ENCODE peak calls at places on chromosomes 2 and 18, in six cellular contexts. One of them, this sample, is unnamed.

GRCh38 chr2:233444501-233444900 is 90.2 kb downstream of the DGKD start:
- DNase-seq in activated T-cell treated with anti-CD3 and anti-CD28 coated beads, Interleukin-2, amount 50 U/mL, for 48 hours: no peak
- DNase-seq in CD8-positive, alpha-beta T cell: no peak
- DNase-seq in kidney epithelial cell: no peak
- DNase-seq in brain microvascular endothelial cell: no peak
- DNase-seq in fibroblast of lung: no peak
- DNase-seq in this sample: no peak

GRCh38 chr2:241399941-241400922 is 44.1 kb downstream of the FARP2 start:
- DNase-seq in kidney epithelial cell: no peak
- DNase-seq in CD8-positive, alpha-beta T cell: no peak
- DNase-seq in activated T-cell treated with anti-CD3 and anti-CD28 coated beads, Interleukin-2, amount 50 U/mL, for 48 hours: no peak
- DNase-seq in fibroblast of lung: no peak
- DNase-seq in brain microvascular endothelial cell: no peak
- DNase-seq in this sample: no peak

GRCh38 chr2:6944546-6944945 is 27.3 kb downstream of the RNF144A start:
- DNase-seq in fibroblast of lung: no peak
- DNase-seq in activated T-cell treated with anti-CD3 and anti-CD28 coated beads, Interleukin-2, amount 50 U/mL, for 48 hours: no peak
- DNase-seq in CD8-positive, alpha-beta T cell: no peak
- DNase-seq in brain microvascular endothelial cell: no peak
- DNase-seq in kidney epithelial cell: no peak
- DNase-seq in this sample: no peak

GRCh38 chr2:236527198-236527640 is 42.4 kb upstream of the ACKR3 start:
- DNase-seq in brain microvascular endothelial cell: peak; percentile 14
- DNase-seq in activated T-cell treated with anti-CD3 and anti-CD28 coated beads, Interleukin-2, amount 50 U/mL, for 48 hours: no peak
- DNase-seq in fibroblast of lung: peak; percentile 8
- DNase-seq in kidney epithelial cell: no peak
- DNase-seq in CD8-positive, alpha-beta T cell: no peak
- DNase-seq in this sample: no peak

GRCh38 chr2:233240897-233241296 is 10.6 kb upstream of the ATG16L1 start:
- DNase-seq in CD8-positive, alpha-beta T cell: no peak
- DNase-seq in activated T-cell treated with anti-CD3 and anti-CD28 coated beads, Interleukin-2, amount 50 U/mL, for 48 hours: no peak
- DNase-seq in brain microvascular endothelial cell: no peak
- DNase-seq in kidney epithelial cell: no peak
- DNase-seq in fibroblast of lung: no peak
- DNase-seq in this sample: no peak

GRCh38 chr2:95361216-95361980 is 41.1 kb upstream of the FAHD2A start:
- DNase-seq in kidney epithelial cell: no peak
- DNase-seq in CD8-positive, alpha-beta T cell: no peak
- DNase-seq in brain microvascular endothelial cell: no peak
- DNase-seq in fibroblast of lung: no peak
- DNase-seq in activated T-cell treated with anti-CD3 and anti-CD28 coated beads, Interleukin-2, amount 50 U/mL, for 48 hours: no peak
- DNase-seq in this sample: peak; percentile 23

GRCh38 chr2:163735692-163736432 is at the start of gene FIGN:
- DNase-seq in CD8-positive, alpha-beta T cell: no peak
- DNase-seq in fibroblast of lung: peak; percentile 95
- DNase-seq in activated T-cell treated with anti-CD3 and anti-CD28 coated beads, Interleukin-2, amount 50 U/mL, for 48 hours: no peak
- DNase-seq in brain microvascular endothelial cell: peak; percentile 86
- DNase-seq in kidney epithelial cell: peak; percentile 55
- DNase-seq in this sample: peak; percentile 93

GRCh38 chr2:5723791-5724735 is 31.9 kb downstream of the SOX11 start:
- DNase-seq in CD8-positive, alpha-beta T cell: no peak
- DNase-seq in activated T-cell treated with anti-CD3 and anti-CD28 coated beads, Interleukin-2, amount 50 U/mL, for 48 hours: no peak
- DNase-seq in fibroblast of lung: peak; percentile 48
- DNase-seq in kidney epithelial cell: no peak
- DNase-seq in brain microvascular endothelial cell: no peak
- DNase-seq in this sample: no peak

GRCh38 chr18:14947482-14948162 is 199.7 kb downstream of the ANKRD30B start:
- DNase-seq in kidney epithelial cell: no peak
- DNase-seq in CD8-positive, alpha-beta T cell: no peak
- DNase-seq in activated T-cell treated with anti-CD3 and anti-CD28 coated beads, Interleukin-2, amount 50 U/mL, for 48 hours: no peak
- DNase-seq in fibroblast of lung: no peak
- DNase-seq in brain microvascular endothelial cell: no peak
- DNase-seq in this sample: no peak

GRCh38 chr2:63840081-63840784 is 1.5 kb upstream of the UGP2 start:
- DNase-seq in fibroblast of lung: no peak
- DNase-seq in kidney epithelial cell: no peak
- DNase-seq in CD8-positive, alpha-beta T cell: no peak
- DNase-seq in brain microvascular endothelial cell: no peak
- DNase-seq in activated T-cell treated with anti-CD3 and anti-CD28 coated beads, Interleukin-2, amount 50 U/mL, for 48 hours: no peak
- DNase-seq in this sample: no peak

GRCh38 chr2:181240844-181241243 is 216.3 kb upstream of the ITGA4 start:
- DNase-seq in fibroblast of lung: no peak
- DNase-seq in brain microvascular endothelial cell: no peak
- DNase-seq in CD8-positive, alpha-beta T cell: no peak
- DNase-seq in kidney epithelial cell: no peak
- DNase-seq in activated T-cell treated with anti-CD3 and anti-CD28 coated beads, Interleukin-2, amount 50 U/mL, for 48 hours: no peak
- DNase-seq in this sample: no peak

GRCh38 chr2:74548919-74549684 is 4.6 kb downstream of the LOXL3 start:
- DNase-seq in fibroblast of lung: no peak
- DNase-seq in activated T-cell treated with anti-CD3 and anti-CD28 coated beads, Interleukin-2, amount 50 U/mL, for 48 hours: peak; percentile 41
- DNase-seq in brain microvascular endothelial cell: peak; percentile 14
- DNase-seq in CD8-positive, alpha-beta T cell: no peak
- DNase-seq in kidney epithelial cell: no peak
- DNase-seq in this sample: peak; percentile 92

GRCh38 chr2:190809139-190809764 is 71.4 kb upstream of the GLS start:
- DNase-seq in activated T-cell treated with anti-CD3 and anti-CD28 coated beads, Interleukin-2, amount 50 U/mL, for 48 hours: no peak
- DNase-seq in CD8-positive, alpha-beta T cell: no peak
- DNase-seq in brain microvascular endothelial cell: no peak
- DNase-seq in kidney epithelial cell: no peak
- DNase-seq in fibroblast of lung: no peak
- DNase-seq in this sample: no peak

GRCh38 chr2:204608261-204608660 is 63.0 kb downstream of the PARD3B start:
- DNase-seq in CD8-positive, alpha-beta T cell: no peak
- DNase-seq in brain microvascular endothelial cell: peak; percentile 10
- DNase-seq in fibroblast of lung: peak; percentile 61
- DNase-seq in activated T-cell treated with anti-CD3 and anti-CD28 coated beads, Interleukin-2, amount 50 U/mL, for 48 hours: no peak
- DNase-seq in kidney epithelial cell: no peak
- DNase-seq in this sample: no peak

GRCh38 chr2:183552716-183553115 is 428.5 kb downstream of the NUP35 start:
- DNase-seq in kidney epithelial cell: no peak
- DNase-seq in activated T-cell treated with anti-CD3 and anti-CD28 coated beads, Interleukin-2, amount 50 U/mL, for 48 hours: no peak
- DNase-seq in brain microvascular endothelial cell: no peak
- DNase-seq in CD8-positive, alpha-beta T cell: no peak
- DNase-seq in fibroblast of lung: no peak
- DNase-seq in this sample: no peak

GRCh38 chr2:29110916-29111315 is 4.3 kb upstream of the CLIP4 start:
- DNase-seq in CD8-positive, alpha-beta T cell: no peak
- DNase-seq in fibroblast of lung: no peak
- DNase-seq in brain microvascular endothelial cell: no peak
- DNase-seq in kidney epithelial cell: no peak
- DNase-seq in activated T-cell treated with anti-CD3 and anti-CD28 coated beads, Interleukin-2, amount 50 U/mL, for 48 hours: no peak
- DNase-seq in this sample: no peak

GRCh38 chr2:15812187-15812830 is 128.0 kb upstream of the MYCN start:
- DNase-seq in kidney epithelial cell: no peak
- DNase-seq in activated T-cell treated with anti-CD3 and anti-CD28 coated beads, Interleukin-2, amount 50 U/mL, for 48 hours: no peak
- DNase-seq in CD8-positive, alpha-beta T cell: no peak
- DNase-seq in fibroblast of lung: no peak
- DNase-seq in brain microvascular endothelial cell: no peak
- DNase-seq in this sample: no peak

This sample was measured in endodermal cell.